ENCODE peak calls at places on chromosomes 6 and 20, in nine cellular contexts. S is psoas muscle, Y is type B pancreatic cell, I is brain microvascular endothelial cell, D is body of pancreas, F is nephron progenitor cell, A is adrenal gland, N is testis, K is foreskin fibroblast. T is an unnamed sample.

GRCh38 chr20:18676366-18676765 is 88.5 kb downstream of the DTD1 start:
- DNase-seq in S (no peak), Y (no peak), I (no peak), D (no peak), F (no peak), A (no peak), N (no peak), K (no peak), T (no peak)

GRCh38 chr20:63552481-63553249 is 1.3 kb upstream of the FNDC11 start:
- DNase-seq in S (no peak), Y (no peak), I (no peak), D (no peak), F (no peak), A (no peak), N (no peak), K (no peak), T (no peak)

GRCh38 chr6:40586369-40586768 is 795 bp downstream of the LRFN2 start:
- DNase-seq in S (no peak), Y (no peak), I (no peak), D (peak; percentile 13), F (peak; percentile 14), A (no peak), N (no peak), K (no peak), T (no peak)

GRCh38 chr6:6634735-6635075 is 46.2 kb downstream of the LY86 start:
- DNase-seq in S (no peak), Y (no peak), I (no peak), D (no peak), F (no peak), A (no peak), N (no peak), K (no peak), T (no peak)

GRCh38 chr20:63969851-63970713 is at the start of gene ZNF512B:
- DNase-seq in S (peak; percentile 87), Y (peak; percentile 81), I (no peak), D (peak; percentile 79), F (peak; percentile 80), A (peak; percentile 81), N (peak; percentile 79), K (no peak), T (no peak)

GRCh38 chr6:44285552-44286284 is 15.5 kb downstream of the TMEM151B start:
- DNase-seq in S (no peak), Y (no peak), I (peak; percentile 25), D (no peak), F (peak; percentile 67), A (peak; percentile 28), N (no peak), K (no peak), T (no peak)

GRCh38 chr20:49568491-49569151 is 684 bp upstream of the PTGIS start:
- DNase-seq in S (no peak), Y (no peak), I (no peak), D (no peak), F (peak; percentile 47), A (no peak), N (no peak), K (no peak), T (peak; percentile 71)

GRCh38 chr6:70884074-70884983 is 72.5 kb downstream of the B3GAT2 start:
- DNase-seq in S (peak; percentile 68), Y (no peak), I (peak; percentile 38), D (peak; percentile 59), F (peak; percentile 69), A (peak; percentile 71), N (peak; percentile 76), K (peak; percentile 14), T (no peak)

GRCh38 chr6:170151235-170152110 is 139.4 kb downstream of the DLL1 start:
- DNase-seq in S (peak; percentile 38), Y (no peak), I (no peak), D (no peak), F (no peak), A (peak; percentile 23), N (no peak), K (no peak), T (no peak)

GRCh38 chr6:32960563-32960962 is 7.7 kb upstream of the HLA-DMA start:
- DNase-seq in S (no peak), Y (no peak), I (no peak), D (no peak), F (no peak), A (no peak), N (no peak), K (no peak), T (no peak)

GRCh38 chr6:25007269-25007699 is 71.5 kb upstream of the RIPOR2 start:
- DNase-seq in S (no peak), Y (no peak), I (no peak), D (no peak), F (no peak), A (no peak), N (no peak), K (no peak), T (no peak)

GRCh38 chr6:90500458-90500857 is 86.4 kb downstream of the MAP3K7 start:
- DNase-seq in S (no peak), Y (no peak), I (no peak), D (no peak), F (no peak), A (no peak), N (no peak), K (no peak), T (no peak)

GRCh38 chr6:97456070-97456469 is 173.1 kb upstream of the MMS22L start:
- DNase-seq in S (no peak), Y (no peak), I (no peak), D (no peak), F (no peak), A (no peak), N (no peak), K (no peak), T (no peak)

GRCh38 chr20:10667560-10668167 is 6.1 kb downstream of the JAG1 start:
- DNase-seq in S (no peak), Y (no peak), I (no peak), D (no peak), F (no peak), A (no peak), N (no peak), K (no peak), T (no peak)

GRCh38 chr6:15897063-15897934 is 231.6 kb upstream of the MYLIP start:
- DNase-seq in S (no peak), Y (no peak), I (peak; percentile 15), D (peak; percentile 23), F (no peak), A (peak; percentile 73), N (peak; percentile 50), K (peak; percentile 62), T (peak; percentile 6)

GRCh38 chr6:21781075-21781474 is 187.5 kb downstream of the SOX4 start:
- DNase-seq in S (no peak), Y (no peak), I (no peak), D (no peak), F (no peak), A (no peak), N (no peak), K (no peak), T (no peak)

GRCh38 chr20:51860015-51860882 is 57.9 kb upstream of the SALL4 start:
- DNase-seq in S (no peak), Y (no peak), I (peak; percentile 39), D (no peak), F (peak; percentile 16), A (no peak), N (no peak), K (peak; percentile 19), T (peak; percentile 87)

GRCh38 chr20:49132995-49133451 is 55.1 kb downstream of the STAU1 start:
- DNase-seq in S (no peak), Y (no peak), I (peak; percentile 45), D (peak; percentile 32), F (peak; percentile 13), A (peak; percentile 41), N (no peak), K (peak; percentile 48), T (peak; percentile 59)

GRCh38 chr6:169452117-169452868 is 198.6 kb upstream of the THBS2 start:
- DNase-seq in S (peak; percentile 79), Y (no peak), I (peak; percentile 95), D (peak; percentile 28), F (no peak), A (peak; percentile 77), N (peak; percentile 83), K (peak; percentile 95), T (peak; percentile 86)

GRCh38 chr6:111865909-111866546 is 7.2 kb downstream of the FYN start:
- DNase-seq in S (no peak), Y (no peak), I (no peak), D (no peak), F (no peak), A (no peak), N (no peak), K (no peak), T (no peak)
- TF ChIP-seq CTCF in S (no peak), Y (no peak), I (no peak), D (no peak), F (no peak), A (no peak), N (no peak), K (no peak), T (no peak)

GRCh38 chr20:24953621-24954133 is 4.6 kb downstream of the CST7 start:
- DNase-seq in S (no peak), Y (peak; percentile 57), I (no peak), D (no peak), F (no peak), A (no peak), N (no peak), K (no peak), T (no peak)
- TF ChIP-seq CTCF in S (no peak), Y (no peak), I (no peak), D (no peak), F (no peak), A (no peak), N (no peak), K (no peak), T (no peak)

DNA sequence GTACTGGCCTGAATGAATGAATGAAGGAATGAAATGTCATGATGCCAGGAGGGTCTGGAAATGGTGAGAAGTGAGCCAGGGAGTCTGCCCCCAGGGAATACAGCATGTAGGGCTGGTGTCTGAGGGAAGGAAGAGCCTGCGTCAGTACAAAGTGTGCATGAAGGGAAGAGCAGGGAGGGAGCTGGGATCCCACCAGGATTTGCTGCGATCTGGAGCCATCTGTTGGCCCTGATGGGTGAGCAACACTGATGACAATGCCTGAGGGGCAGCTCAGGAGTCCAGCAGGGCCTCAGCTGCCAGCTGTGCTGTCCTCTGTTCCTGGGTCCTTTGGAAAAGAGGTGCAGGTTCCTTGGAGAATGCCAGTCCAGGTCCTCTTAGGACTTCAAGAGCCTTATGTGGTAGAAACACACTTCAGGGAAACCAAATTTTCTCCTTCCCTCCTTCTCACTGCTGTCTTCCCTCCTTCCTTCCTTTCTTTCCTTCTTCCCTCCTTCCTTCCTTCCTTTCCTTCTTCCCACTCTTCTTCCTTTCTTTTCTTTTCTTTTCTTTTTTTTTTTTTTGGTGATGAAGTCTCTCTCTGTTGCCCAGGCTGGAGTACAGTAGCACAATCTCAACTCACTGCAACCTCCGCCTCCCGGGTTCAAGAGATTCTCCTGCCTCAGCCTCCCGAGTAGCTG is 11.5 kb downstream of the BPI start:
- DNase-seq in S (no peak), Y (no peak), I (peak; percentile 59), D (no peak), F (no peak), A (no peak), N (peak; percentile 30), K (peak; percentile 34), T (no peak)
- TF ChIP-seq CTCF in S (no peak), Y (no peak), I (peak; percentile 69), D (no peak), F (no peak), A (no peak), N (no peak), K (peak; percentile 31), T (no peak)

DNA sequence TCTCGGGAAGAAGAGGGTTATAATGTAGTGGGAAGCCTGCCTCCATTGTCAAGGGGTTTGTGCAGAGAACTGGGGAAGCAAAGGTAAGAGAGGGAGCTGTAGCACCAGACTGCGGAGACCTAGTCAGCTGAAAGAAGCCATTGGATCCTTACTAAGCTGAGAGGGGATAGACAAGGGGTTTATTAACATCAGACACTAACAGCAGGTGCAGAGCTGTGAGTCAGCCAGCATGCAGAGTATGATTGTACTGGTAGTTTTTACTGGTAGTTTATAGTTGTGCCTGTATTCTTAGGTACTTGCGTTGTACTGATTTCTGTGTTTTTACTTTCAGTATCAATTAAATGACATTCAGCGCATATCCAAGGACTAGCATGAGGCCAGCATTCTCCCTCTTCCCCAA is 17.8 kb upstream of the COL19A1 start:
- DNase-seq in S (no peak), Y (no peak), I (no peak), D (no peak), F (no peak), A (no peak), N (no peak), K (no peak), T (no peak)
- TF ChIP-seq CTCF in S (no peak), Y (no peak), I (no peak), D (no peak), F (no peak), A (no peak), N (no peak), K (no peak), T (no peak)